ENCODE peak calls at places on chromosomes 4 and X, in four cellular contexts. S is K562, L is HepG2, O is GM12878. P is an unnamed sample.

GRCh38 chrX:134715930-134716619 is 57.8 kb upstream of the PLAC1 start:
- DNase-seq in S (no peak), L (no peak), O (no peak), P (no peak)

GRCh38 chrX:12463052-12463451 is 324.8 kb downstream of the FRMPD4 start:
- DNase-seq in S (no peak), L (no peak), O (no peak), P (no peak)

GRCh38 chr4:15194520-15194919 is 192.2 kb downstream of the CPEB2 start:
- DNase-seq in S (no peak), L (no peak), O (no peak), P (no peak)

GRCh38 chr4:98496446-98496845 is 162.0 kb downstream of the TSPAN5 start:
- DNase-seq in S (no peak), L (no peak), O (no peak), P (no peak)

GRCh38 chr4:140092094-140092820 is 61.7 kb downstream of the MAML3 start:
- DNase-seq in S (no peak), L (no peak), O (no peak), P (no peak)

GRCh38 chrX:136032370-136032769 is 47.1 kb downstream of the SLC9A6 start:
- DNase-seq in S (no peak), L (no peak), O (no peak), P (no peak)

GRCh38 chr4:173436149-173436579 is 37.2 kb upstream of the SCRG1 start:
- DNase-seq in S (no peak), L (no peak), O (no peak), P (no peak)

GRCh38 chr4:99856166-99856565 is 38.1 kb downstream of the LAMTOR3 start:
- DNase-seq in S (no peak), L (no peak), O (no peak), P (peak)

GRCh38 chrX:16186380-16187007 is 19.2 kb downstream of the MAGEB17 start:
- DNase-seq in S (no peak), L (no peak), O (no peak), P (no peak)

GRCh38 chr4:73836373-73837269 is at the start of gene CXCL6:
- DNase-seq in S (no peak), L (no peak), O (no peak), P (no peak)

GRCh38 chr4:27861802-27862201 is 1001.2 kb downstream of the STIM2 start:
- DNase-seq in S (no peak), L (no peak), O (no peak), P (no peak)

GRCh38 chrX:41405551-41405950 is 41.6 kb upstream of the NYX start:
- DNase-seq in S (no peak), L (no peak), O (no peak), P (no peak)

GRCh38 chr4:185833055-185833598 is 21.1 kb upstream of the SORBS2 start:
- DNase-seq in S (no peak), L (peak), O (no peak), P (no peak)

GRCh38 chr4:176309772-176310171 is 10.0 kb upstream of the SPCS3 start:
- DNase-seq in S (no peak), L (no peak), O (no peak), P (no peak)

GRCh38 chrX:13463608-13464007 is 105.8 kb upstream of the EGFL6 start:
- DNase-seq in S (no peak), L (no peak), O (no peak), P (no peak)

GRCh38 chr4:8023696-8024033 is 84.0 kb upstream of the AFAP1 start:
- DNase-seq in S (no peak), L (no peak), O (no peak), P (no peak)

GRCh38 chr4:81084029-81084428 is 53.5 kb downstream of the BMP3 start:
- DNase-seq in S (no peak), L (peak), O (no peak), P (no peak)

GRCh38 chr4:86972997-86973396 is 38.2 kb downstream of the AFF1 start:
- DNase-seq in S (no peak), L (peak), O (no peak), P (no peak)

GRCh38 chr4:128450326-128451120 is 162.9 kb upstream of the PGRMC2 start:
- DNase-seq in S (no peak), L (no peak), O (no peak), P (no peak)

GRCh38 chrX:71542411-71542810 is 9.5 kb downstream of the OGT start:
- DNase-seq in S (no peak), L (no peak), O (no peak), P (no peak)

GRCh38 chr4:53362093-53362492 is 3.8 kb downstream of the SCFD2 start:
- DNase-seq in S (no peak), L (no peak), O (no peak), P (no peak)

GRCh38 chrX:51891821-51892551 is 1.4 kb upstream of the MAGED1 start:
- DNase-seq in S (no peak), L (no peak), O (no peak), P (no peak)

GRCh38 chr4:147034372-147034771 is 88.7 kb upstream of the TTC29 start:
- DNase-seq in S (no peak), L (no peak), O (no peak), P (no peak)

GRCh38 chr4:26459054-26459755 is 31.1 kb downstream of the CCKAR start:
- DNase-seq in S (peak), L (peak), O (peak), P (peak)

GRCh38 chr4:101299021-101299420 is 48.3 kb downstream of the PPP3CA start:
- DNase-seq in S (no peak), L (no peak), O (no peak), P (no peak)

GRCh38 chr4:1494416-1495315 is 88.4 kb upstream of the NKX1-1 start:
- DNase-seq in S (no peak), L (no peak), O (no peak), P (no peak)

GRCh38 chr4:17094209-17094608 is 195.8 kb upstream of the LDB2 start:
- DNase-seq in S (no peak), L (no peak), O (no peak), P (no peak)

GRCh38 chrX:70455366-70456202 is 10.9 kb downstream of the DLG3 start:
- DNase-seq in S (no peak), L (no peak), O (no peak), P (no peak)

GRCh38 chr4:108906006-108906405 is 143.2 kb upstream of the ETNPPL start:
- DNase-seq in S (no peak), L (no peak), O (no peak), P (no peak)

GRCh38 chr4:17027495-17027894 is 129.1 kb upstream of the LDB2 start:
- DNase-seq in S (no peak), L (no peak), O (no peak), P (peak)

GRCh38 chrX:110108381-110108796 is 105.5 kb downstream of the TMEM164 start:
- DNase-seq in S (no peak), L (no peak), O (no peak), P (no peak)

GRCh38 chrX:132270699-132271098 is 51.5 kb upstream of the RAP2C start:
- DNase-seq in S (no peak), L (no peak), O (no peak), P (no peak)

GRCh38 chr4:8391972-8392371 is 48.6 kb downstream of the ACOX3 start:
- DNase-seq in S (no peak), L (no peak), O (peak), P (no peak)

GRCh38 chr4:139523076-139523475 is 32.9 kb downstream of the SETD7 start:
- DNase-seq in S (no peak), L (no peak), O (no peak), P (no peak)

GRCh38 chr4:4859799-4860380 is 425 bp downstream of the MSX1 start:
- DNase-seq in S (no peak), L (no peak), O (no peak), P (no peak)

GRCh38 chr4:15938182-15938581 is 358 bp downstream of the FGFBP1 start:
- DNase-seq in S (no peak), L (no peak), O (no peak), P (peak)

DNA sequence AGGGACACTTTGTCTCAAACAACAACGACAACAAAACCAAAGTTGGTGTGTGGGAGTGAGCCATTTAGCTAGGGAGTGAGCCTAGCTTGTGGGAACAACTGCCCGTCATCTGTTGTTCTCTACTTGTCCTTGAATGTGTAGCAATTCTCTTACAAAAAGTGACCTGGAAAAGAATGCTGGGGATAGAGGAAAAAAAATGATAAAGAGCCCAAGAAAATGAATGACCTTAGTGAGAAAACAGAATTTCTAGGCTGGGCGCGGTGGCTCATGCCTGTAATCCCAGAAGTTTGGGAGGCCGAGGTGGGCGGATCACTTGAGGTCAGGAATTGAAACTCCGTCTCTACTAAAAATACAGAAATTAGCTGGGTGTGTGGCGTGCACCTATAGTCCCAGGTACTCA is 19.6 kb downstream of the SEPTIN6 start:
- DNase-seq in S (no peak), L (no peak), O (no peak), P (no peak)
- H3K27ac ChIP-seq in S (no peak), L (no peak), O (no peak), P (no peak)

GRCh38 chrX:153667931-153668396 is 5.6 kb downstream of the PNCK start:
- DNase-seq in S (peak), L (peak), O (peak), P (peak)
- TF ChIP-seq REST in S (no peak), L (no peak), O (peak), P (no peak)

DNA sequence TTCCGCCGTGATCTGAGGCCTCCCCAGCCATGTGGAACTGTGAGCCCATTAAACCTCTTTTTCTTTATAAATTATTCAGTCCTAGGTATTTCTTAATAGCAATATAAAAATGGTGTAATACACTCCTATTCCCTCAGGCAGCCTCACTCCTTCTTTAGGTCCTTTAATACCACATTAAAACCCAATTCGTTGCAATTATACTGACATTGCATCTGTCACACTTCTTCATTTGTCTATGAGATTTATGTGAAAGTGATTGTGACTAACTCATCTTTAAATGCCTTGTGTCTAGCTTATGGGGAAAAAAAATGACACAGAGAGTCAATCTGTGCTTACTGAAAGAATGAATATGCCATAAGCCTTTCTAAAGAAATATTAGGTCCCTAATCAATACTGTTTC is 1035.2 kb upstream of the SLIT2 start:
- DNase-seq in S (no peak), L (no peak), O (no peak), P (no peak)
- TF ChIP-seq SP1 in S (no peak), L (no peak), O (no peak), P (no peak)

DNA sequence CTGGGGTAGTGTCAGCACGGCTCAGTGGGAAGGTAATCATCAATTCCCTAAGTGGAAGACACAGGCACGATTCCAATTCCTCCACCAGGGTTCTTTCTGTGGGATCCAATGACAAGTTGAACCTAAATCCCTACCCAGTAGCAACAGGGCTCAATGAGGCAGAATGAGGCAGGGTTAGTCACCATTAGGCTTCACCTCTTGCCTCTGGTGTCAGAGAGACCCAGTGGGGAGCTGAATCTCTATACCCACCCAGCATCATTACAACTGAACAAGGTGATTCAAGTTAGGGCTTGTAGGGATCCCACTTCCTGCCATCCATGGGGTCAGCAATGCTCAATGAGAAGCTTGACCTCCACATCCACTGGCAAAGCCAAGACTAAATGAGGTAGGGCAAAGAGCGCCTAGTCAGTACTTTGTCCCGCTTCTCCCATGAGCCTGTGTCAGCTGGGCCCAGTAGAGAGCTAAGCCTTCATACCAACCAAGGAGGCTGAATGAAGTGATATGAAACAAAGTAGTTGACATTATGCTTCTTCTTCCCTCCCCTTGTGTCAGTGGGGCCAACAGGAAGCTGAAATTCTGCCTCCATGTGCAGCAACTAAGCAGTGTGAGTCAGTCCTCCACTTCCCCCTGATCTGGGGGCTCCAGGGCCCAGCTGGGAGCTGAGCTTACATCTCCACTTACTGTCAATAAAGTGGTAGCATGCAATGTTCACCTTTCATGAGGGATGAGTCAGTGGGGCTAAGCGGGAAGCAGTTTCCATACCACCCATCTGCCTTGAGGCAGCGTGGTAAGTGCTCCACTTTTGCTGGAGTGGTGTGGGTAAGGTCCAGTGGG is 36.4 kb upstream of the RBM41 start:
- DNase-seq in S (peak), L (peak), O (no peak), P (no peak)
- H3K27ac ChIP-seq in S (peak), L (no peak), O (no peak), P (peak)

GRCh38 chr4:153451931-153452660 is 14.1 kb upstream of the TMEM131L start:
- DNase-seq in S (no peak), L (no peak), O (no peak), P (no peak)

GRCh38 chr4:153448003-153448731 is 18.0 kb upstream of the TMEM131L start:
- DNase-seq in S (no peak), L (no peak), O (no peak), P (no peak)

GRCh38 chr4:153447175-153447887 is 18.8 kb upstream of the TMEM131L start:
- DNase-seq in S (no peak), L (no peak), O (no peak), P (no peak)

GRCh38 chr4:153450545-153450917 is 15.6 kb upstream of the TMEM131L start:
- DNase-seq in S (no peak), L (no peak), O (no peak), P (no peak)

DNA sequence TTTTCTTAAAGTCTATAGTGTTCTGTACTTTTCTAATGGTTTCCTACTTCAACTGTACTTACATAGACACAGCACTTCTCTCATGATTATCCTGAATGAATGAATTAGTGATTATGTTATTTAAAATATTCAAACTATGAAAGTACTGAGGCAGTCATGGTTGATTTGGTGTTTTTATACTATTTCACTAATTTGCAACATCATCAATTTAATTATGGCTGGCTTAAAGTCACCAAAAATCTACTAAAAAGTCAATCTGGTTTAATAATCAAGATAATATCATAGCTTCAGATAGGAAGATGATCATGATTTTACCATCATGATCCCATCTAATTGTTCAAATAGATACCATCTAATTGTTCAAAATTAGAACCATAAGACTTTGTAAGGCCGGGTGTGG is 16.8 kb upstream of the TMEM131L start:
- DNase-seq in S (no peak), L (no peak), O (no peak), P (no peak)
- TF ChIP-seq REST in S (no peak), L (no peak), O (no peak), P (no peak)

DNA sequence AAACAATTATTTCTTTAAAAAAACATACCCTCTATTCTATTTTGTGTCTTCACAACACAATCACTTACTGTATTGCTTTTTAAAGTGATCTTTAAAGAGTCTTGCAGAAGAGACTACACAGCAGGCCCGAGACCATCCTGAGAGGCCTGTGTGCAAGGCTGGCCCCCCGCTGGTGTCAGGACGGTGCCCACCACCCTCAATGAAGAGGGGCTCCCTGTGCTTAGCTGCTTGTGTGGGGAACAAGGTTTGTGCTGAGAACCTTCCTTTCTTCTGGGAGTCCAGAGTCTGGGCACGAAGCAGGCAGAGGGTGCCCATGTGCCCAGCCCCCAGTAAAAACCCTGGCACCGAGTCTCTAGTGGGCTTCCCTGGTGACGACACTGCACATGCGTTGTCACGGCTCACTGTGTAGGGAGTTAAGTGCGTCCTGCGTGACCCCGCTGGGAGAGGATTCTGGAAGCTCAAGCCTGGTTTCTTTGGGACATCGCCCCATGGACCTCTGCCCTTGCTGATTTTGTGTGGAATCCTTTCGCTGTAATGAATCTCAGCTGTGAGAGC is 22.0 kb downstream of the RGS12 start:
- DNase-seq in S (no peak), L (no peak), O (no peak), P (no peak)
- TF ChIP-seq SP1 in S (no peak), L (no peak), O (no peak), P (no peak)

P was measured in HCT116.